ENCODE peak calls at places on chromosomes 6 and 20, in eight cellular contexts. O is activated CD8-positive, alpha-beta T cell treated with anti-CD3 and anti-CD28 coated beads for 36 hours; M is CD8-positive, alpha-beta T cell; T is iris pigment epithelial cell; P is GM18507; N is GM20000; G is hippocampal formation; R is HFF-Myc. W is an unnamed sample.

GRCh38 chr6:110976575-110976974 is 5.3 kb upstream of the RPF2 start:
- DNase-seq in O (no peak), M (no peak), T (no peak), P (no peak), N (no peak), G (no peak), R (no peak), W (no peak)

GRCh38 chr6:47308223-47308567 is 1.5 kb downstream of the TNFRSF21 start:
- DNase-seq in O (no peak), M (no peak), T (peak), P (no peak), N (no peak), G (no peak), R (no peak), W (peak)

GRCh38 chr6:156775717-156776116 is 1.5 kb upstream of the ARID1B start:
- DNase-seq in O (no peak), M (no peak), T (no peak), P (no peak), N (no peak), G (no peak), R (no peak), W (peak)

GRCh38 chr6:693737-694038 is 749 bp upstream of the EXOC2 start:
- DNase-seq in O (no peak), M (no peak), T (no peak), P (no peak), N (no peak), G (no peak), R (no peak), W (no peak)

GRCh38 chr6:39211183-39211582 is 18.1 kb downstream of the KCNK5 start:
- DNase-seq in O (no peak), M (no peak), T (no peak), P (no peak), N (no peak), G (no peak), R (no peak), W (no peak)

GRCh38 chr20:36929691-36930090 is 21.8 kb downstream of the SAMHD1 start:
- DNase-seq in O (no peak), M (no peak), T (no peak), P (no peak), N (no peak), G (no peak), R (no peak), W (no peak)

GRCh38 chr6:42727084-42727601 is 4.7 kb upstream of the PRPH2 start:
- DNase-seq in O (peak), M (no peak), T (peak), P (no peak), N (peak), G (no peak), R (no peak), W (peak)

GRCh38 chr6:44086931-44087574 is 40.2 kb downstream of the MRPL14 start:
- DNase-seq in O (no peak), M (no peak), T (no peak), P (no peak), N (no peak), G (no peak), R (no peak), W (peak)

GRCh38 chr6:34730006-34730405 is 27.3 kb upstream of the SNRPC start:
- DNase-seq in O (no peak), M (no peak), T (no peak), P (no peak), N (no peak), G (no peak), R (no peak), W (no peak)

GRCh38 chr20:51500311-51500710 is 42.2 kb downstream of the NFATC2 start:
- DNase-seq in O (peak), M (peak), T (no peak), P (peak), N (peak), G (no peak), R (no peak), W (no peak)

GRCh38 chr20:51640743-51641142 is 98.2 kb upstream of the NFATC2 start:
- DNase-seq in O (no peak), M (no peak), T (peak), P (no peak), N (no peak), G (no peak), R (no peak), W (no peak)

GRCh38 chr6:20232188-20232587 is 19.9 kb upstream of the MBOAT1 start:
- DNase-seq in O (no peak), M (no peak), T (no peak), P (no peak), N (no peak), G (no peak), R (no peak), W (no peak)

GRCh38 chr6:122692175-122692598 is 82.0 kb downstream of the PKIB start:
- DNase-seq in O (no peak), M (no peak), T (peak), P (no peak), N (no peak), G (no peak), R (no peak), W (peak)

GRCh38 chr6:140300331-140300730 is 925.9 kb upstream of the CITED2 start:
- DNase-seq in O (no peak), M (no peak), T (no peak), P (no peak), N (no peak), G (no peak), R (no peak), W (no peak)

GRCh38 chr20:48463096-48463710 is 364.6 kb downstream of the PREX1 start:
- DNase-seq in O (no peak), M (no peak), T (no peak), P (no peak), N (no peak), G (no peak), R (no peak), W (no peak)

GRCh38 chr20:44748005-44748370 is 2.3 kb downstream of the KCNK15 start:
- DNase-seq in O (no peak), M (no peak), T (no peak), P (no peak), N (no peak), G (no peak), R (no peak), W (no peak)